ENCODE peak calls at places on chromosomes 2 and 18, in four cellular contexts. W is pancreas, H is neural progenitor cell, U is ovary. V is an unnamed sample. For H3K4me1, H3K27me3 and H3K9me3, the result is how much of the 10 kb centered on the place peaks cover.

GRCh38 chr2:105338020-105338385 is 663 bp downstream of the C2orf49 start:
- DNase-seq in W (no peak), H (no peak), U (no peak), V (no peak)

GRCh38 chr2:176405477-176405876 is 136.2 kb downstream of the MTX2 start:
- DNase-seq in W (no peak), H (no peak), U (no peak), V (no peak)

GRCh38 chr2:21326152-21326551 is 202.4 kb downstream of the TDRD15 start:
- DNase-seq in W (no peak), H (peak), U (no peak), V (no peak)

GRCh38 chr2:62504657-62505056 is 1.3 kb downstream of the TMEM17 start:
- DNase-seq in W (no peak), H (no peak), U (no peak), V (no peak)

GRCh38 chr18:45974088-45974536 is 7.0 kb upstream of the EPG5 start:
- DNase-seq in W (peak), H (peak), U (no peak), V (peak)

GRCh38 chr2:187429989-187430388 is 18.1 kb downstream of the CALCRL start:
- DNase-seq in W (no peak), H (no peak), U (no peak), V (no peak)

GRCh38 chr18:29123706-29124530 is 947.0 kb upstream of the CDH2 start:
- DNase-seq in W (no peak), H (no peak), U (no peak), V (no peak)

GRCh38 chr18:63974991-63975390 is 5.1 kb downstream of the SERPINB8 start:
- DNase-seq in W (no peak), H (peak), U (no peak), V (no peak)

GRCh38 chr2:36756438-36756837 is 59.9 kb downstream of the VIT start:
- DNase-seq in W (no peak), H (no peak), U (no peak), V (no peak)

GRCh38 chr2:239263937-239264837 is 136.6 kb downstream of the HDAC4 start:
- DNase-seq in W (no peak), H (no peak), U (peak), V (no peak)
- H3K4me1 ChIP-seq in W (under half), H (under half), U (under half), V (under half)

GRCh38 chr18:76573325-76574025 is 78.4 kb upstream of the ZNF516 start:
- DNase-seq in W (no peak), H (no peak), U (no peak), V (no peak)

GRCh38 chr18:76579301-76579695 is 84.3 kb upstream of the ZNF516 start:
- DNase-seq in W (no peak), H (no peak), U (no peak), V (no peak)

GRCh38 chr18:76580288-76580962 is 85.4 kb upstream of the ZNF516 start:
- DNase-seq in W (no peak), H (no peak), U (no peak), V (no peak)

GRCh38 chr18:76581261-76581660 is 86.2 kb upstream of the ZNF516 start:
- DNase-seq in W (no peak), H (no peak), U (no peak), V (no peak)

DNA sequence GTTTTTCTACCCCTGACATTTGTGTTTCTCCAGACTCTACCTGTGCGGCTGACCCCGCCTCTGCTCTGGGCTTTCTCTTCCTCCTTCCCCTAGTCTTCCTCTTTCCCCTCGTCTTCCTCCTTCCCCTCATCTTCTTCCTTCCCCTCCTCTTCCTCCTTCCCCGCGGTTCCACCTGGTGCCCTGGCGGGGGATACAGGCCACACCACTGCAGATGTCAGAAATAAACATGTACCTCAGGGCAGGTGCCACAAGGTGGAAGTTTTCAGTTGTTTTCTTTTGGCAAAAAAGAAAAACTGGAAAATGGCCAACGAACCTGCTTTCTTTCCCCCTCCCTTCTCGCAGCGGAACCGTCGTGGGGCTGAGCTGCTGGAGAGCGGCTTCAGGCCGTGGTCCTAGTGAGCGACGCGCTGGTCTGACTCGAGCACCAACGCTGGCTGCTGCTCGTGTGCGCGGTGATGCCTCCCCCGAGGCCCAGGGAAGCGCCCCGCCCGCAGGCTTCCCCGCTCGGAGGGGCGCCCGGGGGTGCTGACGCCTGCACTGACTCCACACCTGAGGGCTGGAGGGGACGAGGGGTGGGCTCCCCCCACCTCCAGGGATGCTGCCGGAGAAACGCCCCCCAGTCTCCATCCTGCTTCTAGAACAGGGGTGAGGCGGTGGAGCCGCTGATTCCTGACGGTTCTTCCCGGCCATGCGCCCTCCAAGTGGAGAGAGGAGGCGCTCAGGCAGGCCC is 83.7 kb upstream of the ZNF516 start:
- DNase-seq in W (no peak), H (no peak), U (no peak), V (no peak)
- H3K27me3 ChIP-seq in W (under half), H (under half), U (under half), V (under half)

GRCh38 chr2:230819433-230819832 is 45.3 kb upstream of the ITM2C start:
- DNase-seq in W (no peak), H (no peak), U (no peak), V (no peak)
- H3K9me3 ChIP-seq in W (under half), H (under half), U (under half), V (under half)

GRCh38 chr2:12035029-12035720 is 288.7 kb downstream of the LPIN1 start:
- DNase-seq in W (no peak), H (no peak), U (no peak), V (no peak)

GRCh38 chr2:12035956-12036639 is 289.7 kb downstream of the LPIN1 start:
- DNase-seq in W (no peak), H (no peak), U (no peak), V (no peak)

GRCh38 chr2:12033494-12033893 is 287.1 kb downstream of the LPIN1 start:
- DNase-seq in W (no peak), H (no peak), U (no peak), V (no peak)

GRCh38 chr2:12032975-12033374 is 286.5 kb downstream of the LPIN1 start:
- DNase-seq in W (no peak), H (no peak), U (no peak), V (no peak)

GRCh38 chr2:12034303-12034861 is 287.9 kb downstream of the LPIN1 start:
- DNase-seq in W (no peak), H (no peak), U (no peak), V (no peak)
- H3K4me1 ChIP-seq in W (under half), H (under half), U (under half), V (under half)

GRCh38 chr2:1907849-1908533 is 163.7 kb upstream of the PXDN start:
- DNase-seq in W (no peak), H (no peak), U (no peak), V (no peak)
- H3K27me3 ChIP-seq in W (under half), H (under half), U (under half), V (under half)

GRCh38 chr2:196136151-196136550 is 35.2 kb downstream of the STK17B start:
- DNase-seq in W (no peak), H (no peak), U (no peak), V (no peak)

GRCh38 chr2:196130039-196130825 is 41.1 kb downstream of the STK17B start:
- DNase-seq in W (no peak), H (no peak), U (no peak), V (no peak)

GRCh38 chr2:196131384-196131861 is 40.0 kb downstream of the STK17B start:
- DNase-seq in W (no peak), H (peak), U (no peak), V (no peak)

GRCh38 chr2:196128749-196129148 is 42.6 kb downstream of the STK17B start:
- DNase-seq in W (no peak), H (no peak), U (no peak), V (no peak)

GRCh38 chr2:196131949-196132925 is 39.1 kb downstream of the STK17B start:
- DNase-seq in W (no peak), H (peak), U (no peak), V (no peak)
- H3K9me3 ChIP-seq in W (under half), H (under half), U (under half), V (under half)